ENCODE peak calls at places on chromosomes 4 and X, in five cellular contexts. One of them, this sample, is unnamed.

GRCh38 chrX:119638725-119639471 is 32.7 kb upstream of the NKRF start:
- ATAC-seq in lower lobe of right lung: no peak
- ATAC-seq in lung: no peak
- ATAC-seq in K562: no peak
- ATAC-seq in HepG2: no peak
- ATAC-seq in this sample: no peak

GRCh38 chrX:33194876-33195433 is 16.4 kb downstream of the DMD start:
- ATAC-seq in HepG2: no peak
- ATAC-seq in K562: no peak
- ATAC-seq in lung: peak; percentile 27
- ATAC-seq in lower lobe of right lung: peak; percentile 59
- ATAC-seq in this sample: peak; percentile 78

GRCh38 chr4:168662297-168662985 is 165.6 kb downstream of the PALLD start:
- ATAC-seq in K562: no peak
- ATAC-seq in HepG2: peak; percentile 37
- ATAC-seq in lung: no peak
- ATAC-seq in lower lobe of right lung: no peak
- ATAC-seq in this sample: no peak

GRCh38 chr4:151766691-151767090 is 5.9 kb upstream of the GATB start:
- ATAC-seq in lung: no peak
- ATAC-seq in lower lobe of right lung: no peak
- ATAC-seq in K562: no peak
- ATAC-seq in HepG2: peak; percentile 49
- ATAC-seq in this sample: no peak

GRCh38 chrX:39724544-39724943 is 373.2 kb downstream of the BCOR start:
- ATAC-seq in K562: peak; percentile 62
- ATAC-seq in HepG2: no peak
- ATAC-seq in lower lobe of right lung: no peak
- ATAC-seq in lung: no peak
- ATAC-seq in this sample: no peak

GRCh38 chr4:47031713-47032404 is 492 bp downstream of the GABRB1 start:
- ATAC-seq in HepG2: peak; percentile 69
- ATAC-seq in lower lobe of right lung: peak; percentile 69
- ATAC-seq in K562: no peak
- ATAC-seq in lung: peak; percentile 45
- ATAC-seq in this sample: peak; percentile 24

GRCh38 chrX:10576777-10577444 is 43.5 kb downstream of the MID1 start:
- ATAC-seq in K562: peak; percentile 36
- ATAC-seq in HepG2: no peak
- ATAC-seq in lower lobe of right lung: no peak
- ATAC-seq in lung: no peak
- ATAC-seq in this sample: peak; percentile 47

GRCh38 chrX:40313269-40313668 is 215.5 kb upstream of the BCOR start:
- ATAC-seq in K562: no peak
- ATAC-seq in lower lobe of right lung: no peak
- ATAC-seq in lung: no peak
- ATAC-seq in HepG2: no peak
- ATAC-seq in this sample: no peak

GRCh38 chr4:150579591-150580234 is 2.2 kb upstream of the MAB21L2 start:
- ATAC-seq in lung: no peak
- ATAC-seq in K562: no peak
- ATAC-seq in lower lobe of right lung: peak; percentile 47
- ATAC-seq in HepG2: no peak
- ATAC-seq in this sample: peak; percentile 43

GRCh38 chr4:5758741-5759140 is 47.7 kb downstream of the EVC start:
- ATAC-seq in lung: peak; percentile 58
- ATAC-seq in lower lobe of right lung: no peak
- ATAC-seq in HepG2: no peak
- ATAC-seq in K562: no peak
- ATAC-seq in this sample: no peak

GRCh38 chrX:17547658-17548057 is 172.7 kb downstream of the NHS start:
- ATAC-seq in lung: no peak
- ATAC-seq in HepG2: no peak
- ATAC-seq in K562: peak; percentile 68
- ATAC-seq in lower lobe of right lung: no peak
- ATAC-seq in this sample: no peak

GRCh38 chr4:113878718-113879117 is 100.7 kb downstream of the ARSJ start:
- ATAC-seq in lung: no peak
- ATAC-seq in K562: no peak
- ATAC-seq in HepG2: peak; percentile 92
- ATAC-seq in lower lobe of right lung: no peak
- ATAC-seq in this sample: no peak

GRCh38 chrX:40938418-40938817 is 146.8 kb upstream of the USP9X start:
- ATAC-seq in K562: no peak
- ATAC-seq in HepG2: no peak
- ATAC-seq in lower lobe of right lung: no peak
- ATAC-seq in lung: no peak
- ATAC-seq in this sample: no peak

GRCh38 chr4:16843831-16844508 is 54.5 kb downstream of the LDB2 start:
- ATAC-seq in HepG2: no peak
- ATAC-seq in K562: no peak
- ATAC-seq in lung: no peak
- ATAC-seq in lower lobe of right lung: no peak
- ATAC-seq in this sample: no peak

GRCh38 chrX:47556045-47556623 is 4.9 kb upstream of the ARAF start:
- ATAC-seq in HepG2: no peak
- ATAC-seq in lung: peak; percentile 92
- ATAC-seq in K562: peak; percentile 93
- ATAC-seq in lower lobe of right lung: peak; percentile 97
- ATAC-seq in this sample: peak; percentile 93

GRCh38 chrX:68488657-68489056 is 10.2 kb upstream of the YIPF6 start:
- ATAC-seq in HepG2: peak; percentile 92
- ATAC-seq in lung: no peak
- ATAC-seq in K562: no peak
- ATAC-seq in lower lobe of right lung: peak; percentile 68
- ATAC-seq in this sample: no peak

GRCh38 chrX:94435799-94436198 is 761.8 kb downstream of the FAM133A start:
- ATAC-seq in lung: no peak
- ATAC-seq in K562: no peak
- ATAC-seq in lower lobe of right lung: no peak
- ATAC-seq in HepG2: no peak
- ATAC-seq in this sample: no peak

GRCh38 chr4:42280327-42281095 is 116.8 kb upstream of the SHISA3 start:
- ATAC-seq in lower lobe of right lung: no peak
- ATAC-seq in K562: peak; percentile 74
- ATAC-seq in lung: no peak
- ATAC-seq in HepG2: peak; percentile 55
- ATAC-seq in this sample: no peak

GRCh38 chr4:126794363-126794762 is 838.4 kb upstream of the INTU start:
- ATAC-seq in HepG2: no peak
- ATAC-seq in lower lobe of right lung: no peak
- ATAC-seq in lung: peak; percentile 76
- ATAC-seq in K562: peak; percentile 66
- ATAC-seq in this sample: no peak

GRCh38 chr4:99723555-99724450 is 66.2 kb upstream of the C4orf54 start:
- ATAC-seq in lung: peak; percentile 85
- ATAC-seq in K562: peak; percentile 98
- ATAC-seq in lower lobe of right lung: peak; percentile 83
- ATAC-seq in HepG2: peak; percentile 98
- ATAC-seq in this sample: peak; percentile 96

GRCh38 chrX:119359618-119360382 is 39.3 kb upstream of the SLC25A43 start:
- ATAC-seq in K562: no peak
- ATAC-seq in HepG2: no peak
- ATAC-seq in lower lobe of right lung: no peak
- ATAC-seq in lung: no peak
- ATAC-seq in this sample: no peak

GRCh38 chr4:108529102-108529501 is 91.3 kb upstream of the RPL34 start:
- ATAC-seq in HepG2: no peak
- ATAC-seq in K562: no peak
- ATAC-seq in lung: no peak
- ATAC-seq in lower lobe of right lung: no peak
- ATAC-seq in this sample: no peak

GRCh38 chr4:158055668-158056067 is 117.2 kb downstream of the GASK1B start:
- ATAC-seq in HepG2: no peak
- ATAC-seq in K562: no peak
- ATAC-seq in lower lobe of right lung: no peak
- ATAC-seq in lung: no peak
- ATAC-seq in this sample: no peak

GRCh38 chrX:104806346-104806745 is 240.3 kb downstream of the IL1RAPL2 start:
- ATAC-seq in lower lobe of right lung: no peak
- ATAC-seq in HepG2: no peak
- ATAC-seq in lung: no peak
- ATAC-seq in K562: no peak
- ATAC-seq in this sample: no peak

GRCh38 chr4:155796031-155796430 is 37.2 kb downstream of the GUCY1B1 start:
- ATAC-seq in HepG2: peak; percentile 97
- ATAC-seq in K562: no peak
- ATAC-seq in lower lobe of right lung: no peak
- ATAC-seq in lung: no peak
- ATAC-seq in this sample: peak; percentile 41

GRCh38 chrX:132956421-132957210 is 1.8 kb downstream of the HS6ST2 start:
- ATAC-seq in K562: no peak
- ATAC-seq in lung: peak; percentile 50
- ATAC-seq in HepG2: no peak
- ATAC-seq in lower lobe of right lung: peak; percentile 54
- ATAC-seq in this sample: no peak

GRCh38 chr4:11632488-11632887 is 203.8 kb upstream of the HS3ST1 start:
- ATAC-seq in HepG2: no peak
- ATAC-seq in lung: no peak
- ATAC-seq in K562: no peak
- ATAC-seq in lower lobe of right lung: no peak
- ATAC-seq in this sample: no peak

GRCh38 chr4:6710282-6710681 is 617 bp upstream of the MRFAP1L1 start:
- ATAC-seq in lung: no peak
- ATAC-seq in lower lobe of right lung: no peak
- ATAC-seq in K562: peak; percentile 23
- ATAC-seq in HepG2: peak; percentile 20
- ATAC-seq in this sample: peak; percentile 3

GRCh38 chrX:40099046-40099968 is 1.5 kb upstream of the BCOR start:
- ATAC-seq in lower lobe of right lung: peak; percentile 36
- ATAC-seq in HepG2: peak; percentile 12
- ATAC-seq in lung: no peak
- ATAC-seq in K562: peak; percentile 23
- ATAC-seq in this sample: no peak

GRCh38 chr4:52659016-52659721 is at the start of gene USP46:
- ATAC-seq in K562: peak; percentile 94
- ATAC-seq in HepG2: peak; percentile 92
- ATAC-seq in lung: peak; percentile 98
- ATAC-seq in lower lobe of right lung: peak; percentile 97
- ATAC-seq in this sample: peak; percentile 96

GRCh38 chr4:42302348-42302747 is 94.9 kb upstream of the SHISA3 start:
- ATAC-seq in K562: peak; percentile 91
- ATAC-seq in HepG2: peak; percentile 96
- ATAC-seq in lung: no peak
- ATAC-seq in lower lobe of right lung: no peak
- ATAC-seq in this sample: no peak

GRCh38 chrX:67568769-67569168 is 24.9 kb downstream of the AR start:
- ATAC-seq in lower lobe of right lung: no peak
- ATAC-seq in HepG2: no peak
- ATAC-seq in K562: no peak
- ATAC-seq in lung: no peak
- ATAC-seq in this sample: no peak

GRCh38 chr4:139564502-139564901 is 8.5 kb upstream of the SETD7 start:
- ATAC-seq in HepG2: no peak
- ATAC-seq in lower lobe of right lung: no peak
- ATAC-seq in K562: peak; percentile 65
- ATAC-seq in lung: no peak
- ATAC-seq in this sample: no peak

DNA sequence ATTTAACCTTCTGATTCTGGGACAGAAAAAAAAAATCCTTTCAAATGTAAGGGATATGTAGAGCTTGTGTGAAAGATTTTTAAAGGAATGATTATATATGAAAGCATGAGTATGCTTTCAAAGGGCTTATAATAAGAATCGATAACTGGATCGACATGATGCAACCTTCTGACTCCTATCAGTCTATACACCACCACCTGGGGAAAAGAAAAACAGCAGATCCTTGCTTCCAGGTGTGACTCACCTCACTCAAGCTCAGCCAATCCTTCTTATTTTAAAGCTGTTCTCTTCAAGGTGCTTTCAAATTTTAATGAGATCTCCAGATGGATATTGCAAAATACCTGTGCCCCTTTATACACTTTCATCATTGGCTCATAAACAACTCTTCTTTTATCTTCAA is 102.1 kb upstream of the EDNRA start:
- ATAC-seq in lower lobe of right lung: peak; percentile 62
- ATAC-seq in HepG2: no peak
- ATAC-seq in K562: no peak
- ATAC-seq in lung: no peak
- ATAC-seq in this sample: no peak
- TF ChIP-seq CTCF in lower lobe of right lung: peak; percentile 12
- TF ChIP-seq CTCF in HepG2: no peak
- TF ChIP-seq CTCF in K562: no peak
- TF ChIP-seq CTCF in lung: no peak
- TF ChIP-seq CTCF in this sample: no peak

DNA sequence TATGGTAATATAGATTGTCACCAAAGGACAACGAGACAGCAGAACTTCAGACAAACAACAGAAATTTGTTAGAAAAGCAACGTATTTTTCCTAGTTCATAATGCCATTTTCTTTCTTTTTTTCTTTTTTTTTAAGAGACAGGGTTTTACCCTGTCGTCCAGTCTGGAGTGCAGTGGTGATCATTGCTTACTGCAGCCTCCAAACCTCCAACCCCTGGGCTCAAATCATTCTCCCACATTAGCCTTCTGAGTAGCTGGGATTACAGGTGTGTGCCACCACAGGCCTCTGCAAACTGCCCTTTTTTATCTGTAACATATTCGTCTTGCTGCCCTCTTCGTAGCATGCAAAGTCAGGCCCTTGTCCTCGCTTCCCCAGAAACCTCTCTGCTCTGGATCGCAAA is 116.5 kb upstream of the PDLIM3 start:
- ATAC-seq in lower lobe of right lung: no peak
- ATAC-seq in HepG2: peak; percentile 63
- ATAC-seq in K562: no peak
- ATAC-seq in lung: no peak
- ATAC-seq in this sample: no peak
- H3K4me3 ChIP-seq in lower lobe of right lung: no peak overlapping the region
- H3K4me3 ChIP-seq in HepG2: no peak overlapping the region
- H3K4me3 ChIP-seq in K562: no peak overlapping the region
- H3K4me3 ChIP-seq in lung: no peak overlapping the region
- H3K4me3 ChIP-seq in this sample: no peak overlapping the region

GRCh38 chrX:107576392-107576791 is 51.9 kb upstream of the PRPS1 start:
- ATAC-seq in lung: no peak
- ATAC-seq in lower lobe of right lung: no peak
- ATAC-seq in K562: no peak
- ATAC-seq in HepG2: no peak
- ATAC-seq in this sample: no peak

GRCh38 chrX:107574711-107575110 is 53.6 kb upstream of the PRPS1 start:
- ATAC-seq in lung: no peak
- ATAC-seq in K562: no peak
- ATAC-seq in HepG2: peak; percentile 63
- ATAC-seq in lower lobe of right lung: no peak
- ATAC-seq in this sample: no peak

GRCh38 chrX:107574054-107574683 is 54.1 kb upstream of the PRPS1 start:
- ATAC-seq in lower lobe of right lung: no peak
- ATAC-seq in HepG2: peak; percentile 97
- ATAC-seq in K562: no peak
- ATAC-seq in lung: no peak
- ATAC-seq in this sample: no peak

GRCh38 chrX:107577933-107578332 is 50.4 kb upstream of the PRPS1 start:
- ATAC-seq in HepG2: no peak
- ATAC-seq in lung: no peak
- ATAC-seq in K562: peak; percentile 87
- ATAC-seq in lower lobe of right lung: no peak
- ATAC-seq in this sample: no peak

GRCh38 chrX:107576841-107577240 is 51.5 kb upstream of the PRPS1 start:
- ATAC-seq in lower lobe of right lung: no peak
- ATAC-seq in HepG2: no peak
- ATAC-seq in K562: no peak
- ATAC-seq in lung: no peak
- ATAC-seq in this sample: no peak
- H3K27ac ChIP-seq in lower lobe of right lung: no peak overlapping the region
- H3K27ac ChIP-seq in HepG2: no peak overlapping the region
- H3K27ac ChIP-seq in K562: no peak overlapping the region
- H3K27ac ChIP-seq in lung: no peak overlapping the region
- H3K27ac ChIP-seq in this sample: no peak overlapping the region

GRCh38 chrX:100946521-100946920 is 17.8 kb upstream of the XKRX start:
- ATAC-seq in lung: no peak
- ATAC-seq in lower lobe of right lung: no peak
- ATAC-seq in K562: no peak
- ATAC-seq in HepG2: no peak
- ATAC-seq in this sample: no peak
- TF ChIP-seq CTCF in lung: no peak
- TF ChIP-seq CTCF in lower lobe of right lung: no peak
- TF ChIP-seq CTCF in K562: no peak
- TF ChIP-seq CTCF in HepG2: no peak
- TF ChIP-seq CTCF in this sample: no peak